ENCODE peak calls at places on chromosomes 7 and 10, in seven cellular contexts. H is BJ, A is NCI-H1092 treated with DMSO at 0.1 percent for 48 hours, R is kidney epithelial cell, D is NAMALWA, Q is AG10803, Y is H9. M is an unnamed sample.

GRCh38 chr10:49138361-49138891 is 4.6 kb upstream of the FAM170B start:
- DNase-seq in D (no peak), Y (no peak), Q (peak), R (no peak), A (no peak), H (peak), M (no peak)

GRCh38 chr7:41656357-41656756 is 46.5 kb downstream of the INHBA start:
- DNase-seq in Y (no peak), H (peak), D (no peak), Q (peak), A (no peak), R (no peak), M (no peak)

GRCh38 chr10:132158122-132158741 is 28.5 kb upstream of the DPYSL4 start:
- DNase-seq in H (no peak), Q (no peak), Y (peak), R (no peak), A (no peak), D (peak), M (peak)

GRCh38 chr7:131098527-131098926 is 229.1 kb upstream of the MKLN1 start:
- DNase-seq in Y (no peak), H (no peak), D (no peak), Q (no peak), R (no peak), A (no peak), M (no peak)

GRCh38 chr10:28418069-28418468 is 114.8 kb upstream of the WAC start:
- DNase-seq in A (no peak), H (no peak), Y (no peak), Q (no peak), D (no peak), R (no peak), M (no peak)

GRCh38 chr7:95478139-95479037 is 7.4 kb upstream of the ASB4 start:
- DNase-seq in Y (peak), A (peak), Q (peak), H (no peak), D (peak), R (no peak), M (no peak)

GRCh38 chr10:131874991-131875451 is 25.8 kb upstream of the PPP2R2D start:
- DNase-seq in Y (peak), R (no peak), Q (peak), H (peak), D (peak), A (peak), M (peak)

GRCh38 chr7:106820321-106821217 is 44.5 kb upstream of the PIK3CG start:
- DNase-seq in D (no peak), Q (peak), R (no peak), Y (no peak), H (no peak), A (no peak), M (no peak)

GRCh38 chr7:94127026-94127425 is 122.9 kb upstream of the BET1 start:
- DNase-seq in H (peak), Y (no peak), Q (peak), A (no peak), R (no peak), D (no peak), M (no peak)

M was measured in activated CD4-positive, alpha-beta T cell treated with anti-CD3 and anti-CD28 coated beads, Interleukin-2, amount 10 ng/mL, durations not matched to agents 24 days and 14 days.